ENCODE peak calls at places on chromosomes 4 and X, in four cellular contexts. One of them, this sample, is unnamed.

GRCh38 chr4:89307446-89308160 is at the start of gene GPRIN3:
- DNase-seq in A549: peak; percentile 51
- DNase-seq in HepG2: no peak
- DNase-seq in K562: no peak
- DNase-seq in this sample: peak; percentile 81

GRCh38 chrX:57678686-57679428 is 1.2 kb downstream of the NLRP2B start:
- DNase-seq in HepG2: no peak
- DNase-seq in A549: no peak
- DNase-seq in K562: no peak
- DNase-seq in this sample: no peak

GRCh38 chrX:35340451-35340850 is 397.9 kb downstream of the FAM47B start:
- DNase-seq in K562: no peak
- DNase-seq in A549: no peak
- DNase-seq in HepG2: no peak
- DNase-seq in this sample: no peak

GRCh38 chr4:61200991-61201526 is 933 bp downstream of the ADGRL3 start:
- DNase-seq in A549: no peak
- DNase-seq in K562: no peak
- DNase-seq in HepG2: no peak
- DNase-seq in this sample: peak; percentile 62

GRCh38 chrX:150041208-150041607 is 102.9 kb upstream of the EOLA2 start:
- DNase-seq in HepG2: no peak
- DNase-seq in K562: no peak
- DNase-seq in A549: no peak
- DNase-seq in this sample: no peak

GRCh38 chr4:145044341-145044740 is 53.7 kb downstream of the ANAPC10 start:
- DNase-seq in A549: no peak
- DNase-seq in HepG2: no peak
- DNase-seq in K562: no peak
- DNase-seq in this sample: no peak

GRCh38 chrX:129494887-129495286 is 28.4 kb downstream of the SMARCA1 start:
- DNase-seq in HepG2: no peak
- DNase-seq in A549: no peak
- DNase-seq in K562: no peak
- DNase-seq in this sample: no peak

GRCh38 chrX:78801522-78801921 is 54.0 kb downstream of the LPAR4 start:
- DNase-seq in K562: no peak
- DNase-seq in A549: no peak
- DNase-seq in HepG2: no peak
- DNase-seq in this sample: no peak

GRCh38 chrX:40945366-40945713 is 139.9 kb upstream of the USP9X start:
- DNase-seq in A549: peak; percentile 77
- DNase-seq in K562: peak; percentile 55
- DNase-seq in HepG2: no peak
- DNase-seq in this sample: no peak

GRCh38 chr4:161577604-161578301 is 586.0 kb downstream of the FSTL5 start:
- DNase-seq in A549: no peak
- DNase-seq in HepG2: no peak
- DNase-seq in K562: no peak
- DNase-seq in this sample: no peak

GRCh38 chr4:153113061-153113837 is 91.0 kb upstream of the TRIM2 start:
- DNase-seq in HepG2: no peak
- DNase-seq in A549: no peak
- DNase-seq in K562: no peak
- DNase-seq in this sample: no peak

DNA sequence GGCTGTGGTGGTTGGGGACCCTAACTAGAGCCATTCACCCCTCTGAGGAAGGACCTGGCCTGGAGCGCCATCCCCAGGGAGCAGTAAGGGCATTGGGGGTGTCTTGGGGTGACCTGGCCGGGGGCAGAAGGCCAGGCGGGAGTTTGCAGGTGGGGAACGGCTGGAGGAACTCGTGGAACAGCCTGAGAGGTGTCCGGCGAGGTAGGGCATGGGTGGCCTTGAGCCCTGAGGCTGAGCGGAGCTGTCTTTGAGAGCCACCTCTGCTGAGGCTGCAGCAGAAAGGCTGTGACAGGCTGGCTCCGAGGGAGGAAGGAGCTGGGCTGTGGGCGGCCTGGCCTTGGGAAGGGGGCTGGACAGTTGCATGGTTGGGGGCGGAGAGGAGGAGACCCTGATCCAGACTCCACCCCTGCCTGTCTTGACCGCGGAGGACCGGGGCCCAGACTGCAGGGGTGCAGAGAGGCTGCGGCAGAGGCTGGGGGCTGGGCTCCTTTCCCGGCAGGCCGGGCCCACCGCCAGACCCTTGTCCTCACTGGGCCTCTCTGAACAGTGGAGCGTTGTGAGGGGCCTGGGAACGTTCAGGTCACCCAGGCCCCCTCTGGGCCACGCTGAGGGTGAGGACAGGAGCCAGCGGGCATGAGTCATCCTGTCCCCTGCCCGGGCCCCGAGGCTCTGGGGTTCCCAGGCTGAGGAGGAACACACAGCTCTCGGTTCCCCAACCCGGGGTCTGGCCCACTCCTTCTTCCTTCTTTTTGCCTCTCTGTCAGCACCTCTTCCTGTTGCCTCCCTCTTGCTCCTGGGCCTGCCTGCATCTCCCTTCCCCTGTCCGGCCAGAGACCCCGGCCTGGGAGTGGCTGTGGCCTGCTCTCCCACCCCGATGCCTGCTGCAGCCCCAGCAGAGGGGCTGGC is 8.1 kb downstream of the SH3BP2 start:
- DNase-seq in HepG2: peak; percentile 92
- DNase-seq in K562: peak; percentile 53
- DNase-seq in A549: no peak
- DNase-seq in this sample: peak; percentile 80
- TF ChIP-seq RNF2 in HepG2: no peak
- TF ChIP-seq RNF2 in K562: no peak
- TF ChIP-seq RNF2 in A549: no peak
- TF ChIP-seq RNF2 in this sample: no peak

GRCh38 chr4:55866290-55866907 is 13.0 kb downstream of the EXOC1 start:
- DNase-seq in A549: peak; percentile 67
- DNase-seq in K562: peak; percentile 77
- DNase-seq in HepG2: no peak
- DNase-seq in this sample: no peak
- TF ChIP-seq RNF2 in A549: no peak
- TF ChIP-seq RNF2 in K562: no peak
- TF ChIP-seq RNF2 in HepG2: no peak
- TF ChIP-seq RNF2 in this sample: no peak

GRCh38 chr4:76659103-76659490 is 224.1 kb downstream of the SHROOM3 start:
- DNase-seq in A549: no peak
- DNase-seq in HepG2: no peak
- DNase-seq in K562: no peak
- DNase-seq in this sample: no peak
- TF ChIP-seq RNF2 in A549: no peak
- TF ChIP-seq RNF2 in HepG2: no peak
- TF ChIP-seq RNF2 in K562: no peak
- TF ChIP-seq RNF2 in this sample: no peak

DNA sequence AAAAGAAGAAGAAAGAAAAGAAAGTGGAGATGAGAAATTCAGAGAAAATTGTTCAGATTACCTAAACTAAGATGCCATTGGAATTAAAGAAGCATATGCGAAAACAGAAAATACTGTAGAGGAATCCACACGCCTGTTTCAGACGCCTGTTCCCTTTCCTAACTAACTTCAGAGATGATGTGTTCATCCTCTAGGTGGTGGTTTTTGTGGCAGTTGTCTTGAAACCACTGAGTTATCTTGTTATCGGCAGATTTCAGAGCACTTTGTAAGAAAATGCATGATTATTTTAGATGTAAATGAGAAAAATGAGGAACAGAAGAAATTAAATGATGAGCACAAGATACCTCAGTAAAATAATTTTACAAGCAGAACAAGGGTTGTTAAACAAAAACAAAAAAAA is 48.3 kb downstream of the FUNDC1 start:
- DNase-seq in HepG2: no peak
- DNase-seq in K562: no peak
- DNase-seq in A549: no peak
- DNase-seq in this sample: no peak
- TF ChIP-seq RNF2 in HepG2: no peak
- TF ChIP-seq RNF2 in K562: no peak
- TF ChIP-seq RNF2 in A549: no peak
- TF ChIP-seq RNF2 in this sample: no peak

GRCh38 chr4:109434007-109434792 is 585 bp downstream of the SEC24B start:
- DNase-seq in A549: peak; percentile 2
- DNase-seq in HepG2: peak; percentile 18
- DNase-seq in K562: peak; percentile 48
- DNase-seq in this sample: peak; percentile 56
- TF ChIP-seq RNF2 in A549: no peak
- TF ChIP-seq RNF2 in HepG2: no peak
- TF ChIP-seq RNF2 in K562: no peak
- TF ChIP-seq RNF2 in this sample: no peak

DNA sequence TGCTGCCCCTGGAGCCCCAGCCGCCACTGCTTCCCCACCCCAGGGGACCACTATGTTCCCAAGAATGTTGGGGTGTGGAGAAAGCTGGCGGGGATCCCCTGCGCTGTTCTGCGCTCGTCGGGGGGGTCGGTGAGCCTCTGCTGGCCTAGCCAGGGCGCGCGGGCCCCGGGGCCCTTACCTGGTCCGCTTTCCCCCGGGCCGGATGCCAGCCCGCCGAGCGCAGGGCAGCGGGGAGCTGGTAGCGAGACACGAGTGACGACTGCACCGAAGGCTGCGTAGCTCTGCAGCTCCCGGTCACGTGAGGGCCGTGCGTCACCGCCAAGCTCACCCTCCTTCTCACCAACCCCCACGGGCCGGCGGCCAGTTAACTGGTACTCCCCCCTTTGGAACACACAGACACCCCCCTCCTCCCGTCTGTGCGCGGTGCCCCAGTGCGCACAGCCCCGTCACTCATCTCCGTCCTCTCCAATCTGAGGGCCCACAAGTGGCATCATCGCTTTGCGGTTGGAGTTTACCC is at the start of gene BEX1:
- DNase-seq in A549: no peak
- DNase-seq in K562: no peak
- DNase-seq in HepG2: peak; percentile 35
- DNase-seq in this sample: peak; percentile 64
- TF ChIP-seq RNF2 in A549: no peak
- TF ChIP-seq RNF2 in K562: no peak
- TF ChIP-seq RNF2 in HepG2: no peak
- TF ChIP-seq RNF2 in this sample: no peak

GRCh38 chrX:101025126-101025525 is 26.8 kb downstream of the TRMT2B start:
- DNase-seq in K562: no peak
- DNase-seq in HepG2: no peak
- DNase-seq in A549: no peak
- DNase-seq in this sample: no peak
- TF ChIP-seq RNF2 in K562: no peak
- TF ChIP-seq RNF2 in HepG2: no peak
- TF ChIP-seq RNF2 in A549: no peak
- TF ChIP-seq RNF2 in this sample: no peak

GRCh38 chr4:11178433-11178832 is 250.3 kb downstream of the HS3ST1 start:
- DNase-seq in HepG2: no peak
- DNase-seq in K562: no peak
- DNase-seq in A549: no peak
- DNase-seq in this sample: no peak

GRCh38 chr4:11182031-11182430 is 246.7 kb downstream of the HS3ST1 start:
- DNase-seq in HepG2: no peak
- DNase-seq in K562: no peak
- DNase-seq in A549: no peak
- DNase-seq in this sample: no peak

GRCh38 chr4:11183358-11183745 is 245.3 kb downstream of the HS3ST1 start:
- DNase-seq in K562: no peak
- DNase-seq in A549: no peak
- DNase-seq in HepG2: no peak
- DNase-seq in this sample: no peak

GRCh38 chr4:11182586-11183357 is 245.9 kb downstream of the HS3ST1 start:
- DNase-seq in K562: no peak
- DNase-seq in A549: no peak
- DNase-seq in HepG2: no peak
- DNase-seq in this sample: no peak
- TF ChIP-seq RNF2 in K562: no peak
- TF ChIP-seq RNF2 in A549: no peak
- TF ChIP-seq RNF2 in HepG2: no peak
- TF ChIP-seq RNF2 in this sample: no peak

GRCh38 chr4:26215725-26216124 is 105.1 kb upstream of the RBPJ start:
- DNase-seq in K562: no peak
- DNase-seq in A549: no peak
- DNase-seq in HepG2: no peak
- DNase-seq in this sample: no peak

GRCh38 chr4:26212528-26212927 is 108.3 kb upstream of the RBPJ start:
- DNase-seq in A549: no peak
- DNase-seq in HepG2: no peak
- DNase-seq in K562: no peak
- DNase-seq in this sample: no peak

GRCh38 chr4:26217429-26217828 is 103.4 kb upstream of the RBPJ start:
- DNase-seq in A549: no peak
- DNase-seq in HepG2: no peak
- DNase-seq in K562: no peak
- DNase-seq in this sample: no peak

GRCh38 chr4:26213317-26213716 is 107.5 kb upstream of the RBPJ start:
- DNase-seq in A549: no peak
- DNase-seq in HepG2: no peak
- DNase-seq in K562: no peak
- DNase-seq in this sample: no peak

GRCh38 chr4:26214994-26215393 is 105.8 kb upstream of the RBPJ start:
- DNase-seq in A549: no peak
- DNase-seq in HepG2: no peak
- DNase-seq in K562: no peak
- DNase-seq in this sample: no peak
- TF ChIP-seq RNF2 in A549: no peak
- TF ChIP-seq RNF2 in HepG2: no peak
- TF ChIP-seq RNF2 in K562: no peak
- TF ChIP-seq RNF2 in this sample: no peak

This sample was measured in H1.